ENCODE peak calls at places on chromosome 4, in five cellular contexts. X is PC-9; D is left cardiac atrium; O is naive thymus-derived CD8-positive, alpha-beta T cell; S is activated effector memory CD4-positive, alpha-beta T cell treated with anti-CD3 and anti-CD28 coated beads, Interleukin-2, amount 50 U/mL, for 16 hours. I is an unnamed sample.

GRCh38 chr4:105715692-105716278 is 7.2 kb downstream of the GSTCD start:
- DNase-seq in X (no peak), D (no peak), O (no peak), S (no peak), I (no peak)

GRCh38 chr4:120446051-120446567 is 379.5 kb upstream of the MAD2L1 start:
- DNase-seq in O (no peak), D (no peak), S (no peak), X (no peak), I (no peak)

GRCh38 chr4:5192271-5192670 is 141.0 kb downstream of the STK32B start:
- DNase-seq in S (no peak), D (no peak), O (no peak), X (no peak), I (no peak)

GRCh38 chr4:103915224-103915869 is 195.6 kb upstream of the TACR3 start:
- DNase-seq in X (no peak), D (no peak), S (no peak), O (no peak), I (no peak)

GRCh38 chr4:37682701-37683401 is 3.3 kb downstream of the RELL1 start:
- DNase-seq in O (no peak), D (no peak), X (no peak), S (no peak), I (no peak)

GRCh38 chr4:173782660-173783059 is 252.6 kb upstream of the HAND2 start:
- DNase-seq in X (no peak), S (no peak), D (no peak), O (no peak), I (no peak)

GRCh38 chr4:107034091-107034698 is 1.9 kb downstream of the DKK2 start:
- DNase-seq in D (peak; percentile 40), X (no peak), S (no peak), O (no peak), I (peak; percentile 87)

GRCh38 chr4:5893591-5893990 is 705 bp upstream of the CRMP1 start:
- DNase-seq in D (no peak), X (no peak), S (no peak), O (no peak), I (no peak)

GRCh38 chr4:105979506-105979905 is 84.2 kb downstream of the NPNT start:
- DNase-seq in O (no peak), X (no peak), D (no peak), S (no peak), I (no peak)

GRCh38 chr4:8267077-8267476 is 2.5 kb upstream of the HTRA3 start:
- DNase-seq in S (no peak), D (peak; percentile 91), X (peak; percentile 78), O (no peak), I (peak; percentile 90)

GRCh38 chr4:89534356-89534755 is 226.8 kb upstream of the GPRIN3 start:
- DNase-seq in D (no peak), O (no peak), X (no peak), S (no peak), I (no peak)

GRCh38 chr4:180060159-180060889 is 2182.9 kb upstream of the TENM3 start:
- DNase-seq in X (no peak), S (no peak), O (no peak), D (no peak), I (no peak)

I was measured in endodermal cell.